ENCODE peak calls at places on chromosomes 7 and 10, in seven cellular contexts. K is SW480, V is choroid plexus epithelial cell, M is RWPE1, B is NCI-H2171 treated with DMSO at 0.1 percent for 48 hours, E is left kidney, W is AG04450. Z is an unnamed sample.

GRCh38 chr10:119306514-119306951 is 99.2 kb downstream of the GRK5 start:
- DNase-seq in V (no peak), W (no peak), B (no peak), K (no peak), M (peak; percentile 63), E (no peak), Z (no peak)

GRCh38 chr10:11871470-11871869 is 48.3 kb downstream of the PROSER2 start:
- DNase-seq in E (no peak), M (no peak), B (no peak), W (no peak), V (peak; percentile 69), K (no peak), Z (no peak)

GRCh38 chr10:72085864-72086465 is 2.4 kb downstream of the SPOCK2 start:
- DNase-seq in K (no peak), M (no peak), V (no peak), W (no peak), B (no peak), E (no peak), Z (no peak)

GRCh38 chr10:73786512-73786885 is 1.1 kb downstream of the ZSWIM8 start:
- DNase-seq in W (no peak), V (no peak), E (no peak), M (no peak), B (no peak), K (no peak), Z (no peak)

GRCh38 chr10:29860159-29860558 is 199.2 kb downstream of the JCAD start:
- DNase-seq in B (no peak), K (no peak), E (no peak), V (peak; percentile 71), M (no peak), W (no peak), Z (no peak)

GRCh38 chr10:93417264-93417663 is 64.9 kb downstream of the MYOF start:
- DNase-seq in K (no peak), W (no peak), E (peak; percentile 76), M (no peak), B (peak; percentile 80), V (no peak), Z (no peak)

GRCh38 chr7:148699024-148699771 is 495 bp downstream of the CUL1 start:
- DNase-seq in M (no peak), V (peak; percentile 61), K (peak; percentile 48), E (peak; percentile 83), B (peak; percentile 42), W (no peak), Z (no peak)

GRCh38 chr7:91940572-91941341 is at the start of gene AKAP9:
- DNase-seq in E (peak; percentile 96), K (peak; percentile 98), M (peak; percentile 85), W (no peak), B (peak; percentile 88), V (peak; percentile 71), Z (no peak)

GRCh38 chr10:131272897-131273451 is 38.5 kb downstream of the TCERG1L start:
- DNase-seq in E (no peak), B (no peak), M (no peak), W (no peak), K (no peak), V (no peak), Z (no peak)

GRCh38 chr10:78914502-78915330 is 154.1 kb upstream of the ZMIZ1 start:
- DNase-seq in K (no peak), E (no peak), W (no peak), V (peak; percentile 47), M (no peak), B (no peak), Z (no peak)

GRCh38 chr10:34838366-34838900 is 23.3 kb upstream of the PARD3 start:
- DNase-seq in M (no peak), K (no peak), B (no peak), E (no peak), V (no peak), W (no peak), Z (no peak)

GRCh38 chr10:14560274-14560673 is 214.4 kb downstream of the FAM107B start:
- DNase-seq in E (no peak), M (peak; percentile 78), V (peak; percentile 31), K (peak; percentile 64), W (no peak), B (no peak), Z (no peak)

GRCh38 chr7:2146676-2147472 is 85.9 kb downstream of the MAD1L1 start:
- DNase-seq in B (no peak), M (no peak), K (no peak), E (no peak), W (no peak), V (no peak), Z (no peak)

GRCh38 chr10:132507956-132508490 is 29.6 kb upstream of the INPP5A start:
- DNase-seq in B (no peak), W (no peak), M (no peak), E (no peak), V (no peak), K (no peak), Z (no peak)

GRCh38 chr7:119377-120163 is 72.8 kb upstream of the FAM20C start:
- DNase-seq in M (no peak), W (no peak), K (no peak), B (no peak), E (peak; percentile 59), V (peak; percentile 70), Z (no peak)

Z was measured in astrocyte of the cerebellum.